ENCODE peak calls at places on chromosomes 7 and 10, in eight cellular contexts. A is heart left ventricle, X is A549, C is adipocyte, E is lower lobe of right lung, V is SK-N-SH, N is transverse colon, W is tibial artery. S is an unnamed sample. For H3K4me1, the result is how much of the 10 kb centered on the place peaks cover.

GRCh38 chr7:69800495-69800894 is 202.2 kb downstream of the AUTS2 start:
- DNase-seq in A (no peak), X (peak), C (no peak), E (peak), V (peak), N (no peak), W (no peak), S (peak)

GRCh38 chr7:128919881-128920789 is 9.6 kb upstream of the KCP start:
- DNase-seq in A (peak), X (no peak), C (no peak), E (no peak), V (peak), N (no peak), W (no peak), S (no peak)

GRCh38 chr7:5701085-5701914 is 80.2 kb downstream of the RNF216 start:
- DNase-seq in A (no peak), X (no peak), C (no peak), E (no peak), V (no peak), N (no peak), W (no peak), S (no peak)

GRCh38 chr10:63421591-63421990 is 44.2 kb downstream of the JMJD1C start:
- DNase-seq in A (no peak), X (no peak), C (no peak), E (no peak), V (no peak), N (no peak), W (no peak), S (no peak)

GRCh38 chr7:133510326-133511055 is 257.6 kb downstream of the EXOC4 start:
- DNase-seq in A (no peak), X (no peak), C (no peak), E (no peak), V (no peak), N (no peak), W (no peak), S (peak)

GRCh38 chr7:147509052-147509480 is 1081.5 kb upstream of the C7orf33 start:
- DNase-seq in A (no peak), X (no peak), C (peak), E (no peak), V (no peak), N (no peak), W (no peak), S (no peak)

GRCh38 chr7:78792006-78792405 is 661.5 kb downstream of the MAGI2 start:
- DNase-seq in A (no peak), X (no peak), C (no peak), E (no peak), V (no peak), N (no peak), W (no peak), S (no peak)

GRCh38 chr10:68561804-68562649 is 1.9 kb downstream of the TET1 start:
- DNase-seq in A (no peak), X (no peak), C (no peak), E (no peak), V (peak), N (peak), W (peak), S (no peak)

GRCh38 chr10:126458453-126458852 is 70.2 kb upstream of the ADAM12 start:
- DNase-seq in A (no peak), X (no peak), C (peak), E (no peak), V (no peak), N (no peak), W (no peak), S (no peak)

GRCh38 chr7:6273917-6274630 is 1.6 kb upstream of the CYTH3 start:
- DNase-seq in A (no peak), X (no peak), C (no peak), E (no peak), V (no peak), N (no peak), W (no peak), S (peak)

GRCh38 chr7:128932862-128933821 is 4.6 kb upstream of the IRF5 start:
- DNase-seq in A (no peak), X (no peak), C (no peak), E (no peak), V (no peak), N (peak), W (no peak), S (no peak)

GRCh38 chr10:84097787-84098353 is 41.4 kb upstream of the GHITM start:
- DNase-seq in A (no peak), X (no peak), C (peak), E (no peak), V (peak), N (no peak), W (no peak), S (no peak)

GRCh38 chr7:34825221-34825620 is 167.2 kb downstream of the NPSR1 start:
- DNase-seq in A (no peak), X (no peak), C (no peak), E (no peak), V (no peak), N (no peak), W (no peak), S (no peak)

GRCh38 chr7:151062399-151063211 is 3.2 kb downstream of the SLC4A2 start:
- DNase-seq in A (no peak), X (peak), C (peak), E (peak), V (peak), N (peak), W (no peak), S (peak)

GRCh38 chr10:102157224-102157623 is 5.0 kb downstream of the NOLC1 start:
- DNase-seq in A (no peak), X (no peak), C (no peak), E (no peak), V (no peak), N (no peak), W (no peak), S (no peak)

GRCh38 chr10:126597206-126597605 is 73.3 kb downstream of the C10orf90 start:
- DNase-seq in A (no peak), X (no peak), C (no peak), E (no peak), V (no peak), N (no peak), W (no peak), S (no peak)

GRCh38 chr10:132390455-132391371 is 6.3 kb upstream of the PWWP2B start:
- DNase-seq in A (no peak), X (no peak), C (no peak), E (peak), V (no peak), N (peak), W (peak), S (no peak)

GRCh38 chr7:77684030-77684429 is 12.2 kb upstream of the RSBN1L start:
- DNase-seq in A (peak), X (no peak), C (peak), E (no peak), V (no peak), N (no peak), W (peak), S (peak)

GRCh38 chr7:77685219-77685618 is 11.0 kb upstream of the RSBN1L start:
- DNase-seq in A (no peak), X (no peak), C (no peak), E (no peak), V (no peak), N (peak), W (no peak), S (no peak)

GRCh38 chr7:77690289-77690688 is 6.0 kb upstream of the RSBN1L start:
- DNase-seq in A (no peak), X (no peak), C (no peak), E (no peak), V (no peak), N (no peak), W (no peak), S (no peak)

GRCh38 chr7:77687100-77687746 is 9.0 kb upstream of the RSBN1L start:
- DNase-seq in A (no peak), X (no peak), C (peak), E (no peak), V (no peak), N (no peak), W (no peak), S (no peak)

DNA sequence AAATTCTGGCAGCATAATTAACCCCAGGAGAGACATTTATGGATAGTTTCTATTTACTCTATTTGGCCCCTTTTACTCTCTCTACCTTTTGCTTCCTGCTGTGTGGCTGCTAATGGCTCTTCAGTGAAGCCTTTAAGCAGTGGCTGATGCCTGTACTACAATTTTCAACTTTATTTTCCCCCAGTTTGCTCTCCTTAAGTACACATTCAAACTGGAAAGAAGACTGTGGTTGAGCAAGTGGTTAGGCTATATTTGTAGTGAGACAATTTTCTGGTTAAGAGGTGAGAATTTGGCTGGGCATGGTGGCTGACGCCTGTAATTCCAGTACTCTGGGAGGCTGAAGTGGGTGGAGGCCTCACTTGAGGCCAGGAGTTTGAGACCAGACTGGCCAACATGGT is 8.5 kb upstream of the RSBN1L start:
- DNase-seq in A (no peak), X (no peak), C (no peak), E (no peak), V (no peak), N (no peak), W (no peak), S (no peak)
- H3K4me1 ChIP-seq in A (under half), X (under half), C (under half), E (under half), V (under half), N (half or more), W (under half), S (half or more)

GRCh38 chr7:1536105-1536767 is 5.7 kb downstream of the MAFK start:
- DNase-seq in A (no peak), X (no peak), C (no peak), E (no peak), V (no peak), N (no peak), W (peak), S (no peak)
- H3K4me1 ChIP-seq in A (half or more), X (half or more), C (under half), E (half or more), V (half or more), N (half or more), W (half or more), S (half or more)

GRCh38 chr7:94366827-94367226 is 27.9 kb upstream of the COL1A2 start:
- DNase-seq in A (no peak), X (no peak), C (no peak), E (no peak), V (no peak), N (no peak), W (no peak), S (no peak)

GRCh38 chr7:94366163-94366562 is 28.5 kb upstream of the COL1A2 start:
- DNase-seq in A (no peak), X (no peak), C (no peak), E (no peak), V (no peak), N (no peak), W (no peak), S (no peak)

GRCh38 chr7:94364816-94365215 is 29.9 kb upstream of the COL1A2 start:
- DNase-seq in A (no peak), X (no peak), C (peak), E (no peak), V (no peak), N (no peak), W (no peak), S (no peak)

GRCh38 chr7:94367940-94368339 is 26.8 kb upstream of the COL1A2 start:
- DNase-seq in A (no peak), X (no peak), C (peak), E (no peak), V (no peak), N (no peak), W (no peak), S (no peak)

DNA sequence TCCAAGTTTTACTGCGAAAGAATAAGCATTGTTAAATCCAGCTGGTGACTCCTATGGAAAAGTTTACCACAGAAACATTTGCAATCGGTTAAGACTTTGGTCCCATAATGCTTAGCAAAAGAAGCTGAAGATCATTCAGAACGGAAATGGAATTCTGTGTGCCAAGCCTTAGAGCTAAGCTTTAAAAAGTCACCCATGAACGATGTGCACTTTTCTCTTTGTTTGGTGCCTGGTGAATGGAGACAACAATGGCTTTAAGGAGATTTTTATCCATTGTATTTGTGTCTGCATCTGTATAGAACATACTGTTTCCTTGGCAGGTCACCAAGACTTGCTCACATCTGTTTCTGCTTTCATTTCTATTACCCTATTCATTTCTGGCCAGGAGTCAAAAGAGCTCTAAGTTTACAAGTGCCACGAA is 26.3 kb upstream of the COL1A2 start:
- DNase-seq in A (no peak), X (no peak), C (peak), E (no peak), V (peak), N (no peak), W (no peak), S (no peak)
- H3K4me1 ChIP-seq in A (under half), X (under half), C (half or more), E (under half), V (under half), N (under half), W (under half), S (under half)

DNA sequence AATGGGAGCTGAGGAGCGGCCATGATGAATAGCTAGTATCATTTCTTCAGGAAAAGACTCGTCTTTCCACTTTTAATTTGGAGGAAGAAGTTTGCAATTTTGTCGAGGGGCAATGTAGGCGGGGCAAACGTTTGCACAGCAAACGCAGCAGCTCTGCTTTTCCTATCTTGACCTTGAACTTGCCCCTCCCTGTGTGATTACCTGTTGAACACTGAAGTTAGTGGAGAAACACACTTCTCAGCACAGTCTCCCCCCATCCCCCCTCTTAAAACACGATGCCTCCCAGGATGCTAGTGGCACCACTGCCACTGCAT is 178 bp upstream of the EPDR1 start:
- DNase-seq in A (no peak), X (no peak), C (no peak), E (no peak), V (no peak), N (no peak), W (no peak), S (no peak)
- H3K4me1 ChIP-seq in A (under half), X (under half), C (half or more), E (under half), V (under half), N (under half), W (under half), S (under half)

GRCh38 chr10:79269969-79270368 is 77.3 kb upstream of the PPIF start:
- DNase-seq in A (no peak), X (no peak), C (no peak), E (no peak), V (peak), N (no peak), W (no peak), S (no peak)
- H3K4me1 ChIP-seq in A (half or more), X (under half), C (half or more), E (half or more), V (half or more), N (half or more), W (half or more), S (under half)

DNA sequence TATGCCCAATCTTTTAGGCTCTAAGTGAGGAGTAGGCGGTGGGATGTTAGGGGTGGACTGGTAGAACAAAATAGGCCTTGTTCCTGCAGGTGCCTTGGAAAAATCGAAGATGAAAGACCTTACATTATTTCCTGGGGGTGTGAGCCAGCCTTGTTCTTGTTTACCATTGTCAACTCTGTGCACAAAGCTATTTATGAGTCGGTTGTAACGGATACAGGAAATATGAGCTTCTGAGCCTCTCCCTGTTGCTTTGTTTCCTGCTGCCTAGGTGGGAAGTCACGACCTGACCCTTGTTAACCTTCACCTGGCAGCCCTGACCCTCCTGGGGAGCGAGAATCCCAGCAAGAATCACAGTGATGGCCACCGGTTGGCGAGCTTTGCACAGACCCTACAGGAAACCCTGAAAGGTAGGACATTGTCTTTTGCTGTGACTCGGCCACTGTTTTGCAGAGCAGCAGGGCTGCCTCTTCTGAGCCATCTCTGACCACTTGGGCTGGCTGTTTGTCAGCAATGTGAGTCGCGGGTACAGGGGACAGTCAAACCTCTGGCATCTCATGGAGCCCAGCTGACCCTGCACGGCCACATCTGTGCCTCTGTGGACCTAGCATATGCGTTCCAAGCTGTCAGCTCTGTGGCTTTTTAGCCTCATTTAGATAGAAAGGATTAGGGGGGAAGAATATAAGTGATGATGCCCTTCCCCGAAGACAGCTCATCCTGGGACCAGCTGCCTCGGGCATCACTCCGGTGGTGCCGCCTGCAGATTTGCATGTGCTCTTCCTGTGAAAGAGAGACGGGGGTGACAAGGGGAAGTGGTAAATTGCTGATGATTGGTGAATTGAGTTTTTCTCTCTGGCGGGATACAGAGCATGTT is 102.1 kb upstream of the ANLN start:
- DNase-seq in A (no peak), X (no peak), C (no peak), E (no peak), V (peak), N (no peak), W (no peak), S (no peak)
- H3K4me1 ChIP-seq in A (half or more), X (half or more), C (under half), E (under half), V (under half), N (half or more), W (under half), S (under half)

DNA sequence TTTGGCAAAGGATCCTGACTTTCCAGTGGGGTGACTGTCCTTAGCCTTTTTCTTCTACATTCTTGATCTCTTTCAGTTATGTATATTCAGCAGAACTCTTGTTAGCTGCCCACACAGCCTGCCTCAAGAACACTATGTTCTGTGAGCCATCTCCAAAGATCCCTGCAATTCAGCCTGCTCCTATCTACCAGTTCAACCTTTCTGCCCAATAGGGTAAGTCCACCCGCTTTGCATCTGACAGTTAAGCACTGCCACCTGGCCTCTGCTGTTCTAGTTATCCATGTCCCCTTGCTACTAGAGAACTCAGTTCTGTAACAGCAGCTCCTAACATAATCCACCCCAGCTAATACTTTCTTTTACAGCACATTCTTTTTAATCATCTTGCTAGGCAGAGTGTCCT is 13.5 kb downstream of the OR9A2 start:
- DNase-seq in A (no peak), X (no peak), C (peak), E (no peak), V (no peak), N (no peak), W (no peak), S (no peak)
- H3K4me1 ChIP-seq in A (under half), X (under half), C (under half), E (under half), V (under half), N (under half), W (under half), S (under half)

GRCh38 chr10:87617503-87617902 is 42.2 kb upstream of the PAPSS2 start:
- DNase-seq in A (no peak), X (no peak), C (no peak), E (no peak), V (no peak), N (no peak), W (no peak), S (no peak)

GRCh38 chr10:87619705-87620104 is 40.0 kb upstream of the PAPSS2 start:
- DNase-seq in A (no peak), X (no peak), C (peak), E (peak), V (no peak), N (no peak), W (no peak), S (peak)

GRCh38 chr10:87622290-87623004 is 37.2 kb upstream of the PAPSS2 start:
- DNase-seq in A (no peak), X (no peak), C (no peak), E (no peak), V (no peak), N (no peak), W (no peak), S (no peak)

GRCh38 chr10:87623191-87623590 is 36.5 kb upstream of the PAPSS2 start:
- DNase-seq in A (no peak), X (no peak), C (no peak), E (no peak), V (no peak), N (no peak), W (no peak), S (no peak)

GRCh38 chr10:87618470-87619423 is 40.9 kb upstream of the PAPSS2 start:
- DNase-seq in A (no peak), X (no peak), C (no peak), E (peak), V (no peak), N (peak), W (no peak), S (peak)
- H3K4me1 ChIP-seq in A (under half), X (under half), C (under half), E (under half), V (under half), N (under half), W (under half), S (under half)

S was measured in Caco-2.